ENCODE peak calls at places on chromosomes 2 and 18, in ten cellular contexts. N is GM23338, P is left ventricle myocardium inferior, J is transverse colon, T is neural progenitor cell, W is HCT116, M is HepG2, Q is cardiac muscle cell, S is tibial artery, H is lower lobe of right lung. K is an unnamed sample. For H3K27me3, the result is how much of the 10 kb centered on the place peaks cover.

GRCh38 chr18:67432806-67433205 is 83.7 kb downstream of the DSEL start:
- DNase-seq in N (no peak), P (no peak), J (no peak), T (no peak), W (no peak), M (no peak), Q (no peak), S (no peak), H (no peak), K (no peak)

GRCh38 chr18:60686142-60686541 is 313.6 kb upstream of the MC4R start:
- DNase-seq in N (no peak), P (no peak), J (no peak), T (no peak), W (no peak), M (no peak), Q (no peak), S (no peak), H (no peak), K (no peak)

GRCh38 chr2:134621939-134622705 is 96.7 kb downstream of the TMEM163 start:
- DNase-seq in N (no peak), P (no peak), J (no peak), T (no peak), W (no peak), M (no peak), Q (peak), S (no peak), H (no peak), K (no peak)

GRCh38 chr2:236661762-236662110 is 92.1 kb downstream of the ACKR3 start:
- DNase-seq in N (no peak), P (no peak), J (no peak), T (no peak), W (no peak), M (no peak), Q (peak), S (no peak), H (no peak), K (no peak)

GRCh38 chr18:61898576-61899205 is 5.9 kb upstream of the RNF152 start:
- DNase-seq in N (no peak), P (no peak), J (peak), T (no peak), W (no peak), M (peak), Q (no peak), S (no peak), H (no peak), K (no peak)

GRCh38 chr18:48678237-48679115 is 139.6 kb downstream of the CTIF start:
- DNase-seq in N (no peak), P (no peak), J (no peak), T (no peak), W (no peak), M (no peak), Q (no peak), S (peak), H (no peak), K (no peak)

GRCh38 chr2:186697536-186697935 is 3.7 kb downstream of the FAM171B start:
- DNase-seq in N (no peak), P (no peak), J (no peak), T (no peak), W (no peak), M (no peak), Q (no peak), S (no peak), H (no peak), K (no peak)

GRCh38 chr2:64404743-64405142 is 49.2 kb upstream of the LGALSL start:
- DNase-seq in N (peak), P (peak), J (peak), T (peak), W (no peak), M (peak), Q (peak), S (peak), H (peak), K (no peak)

GRCh38 chr2:239719791-239720410 is 305.2 kb downstream of the NDUFA10 start:
- DNase-seq in N (no peak), P (no peak), J (no peak), T (no peak), W (no peak), M (no peak), Q (no peak), S (peak), H (no peak), K (no peak)

GRCh38 chr2:222042666-222043065 is 256.1 kb downstream of the PAX3 start:
- DNase-seq in N (no peak), P (no peak), J (no peak), T (no peak), W (no peak), M (no peak), Q (no peak), S (no peak), H (no peak), K (no peak)

GRCh38 chr2:127671557-127672302 is 3.6 kb downstream of the LIMS2 start:
- DNase-seq in N (no peak), P (no peak), J (no peak), T (no peak), W (no peak), M (no peak), Q (no peak), S (no peak), H (peak), K (no peak)

GRCh38 chr2:100877555-100877954 is 57.6 kb downstream of the NPAS2 start:
- DNase-seq in N (no peak), P (no peak), J (no peak), T (no peak), W (no peak), M (no peak), Q (peak), S (no peak), H (no peak), K (no peak)

GRCh38 chr2:190896477-190896876 is 15.9 kb downstream of the GLS start:
- DNase-seq in N (no peak), P (no peak), J (no peak), T (no peak), W (no peak), M (no peak), Q (peak), S (no peak), H (no peak), K (no peak)

GRCh38 chr2:226800941-226801784 is 1.5 kb upstream of the IRS1 start:
- DNase-seq in N (peak), P (peak), J (peak), T (peak), W (no peak), M (peak), Q (peak), S (peak), H (peak), K (no peak)
- H3K4me3 ChIP-seq in N (peak), P (peak), J (peak), T (peak), W (no peak), M (peak), Q (peak), S (peak), H (peak), K (peak)

GRCh38 chr2:215794829-215795546 is 218.4 kb downstream of the MREG start:
- DNase-seq in N (peak), P (no peak), J (no peak), T (peak), W (no peak), M (peak), Q (peak), S (no peak), H (no peak), K (no peak)
- TF ChIP-seq CTCF in N (peak), P (no peak), J (no peak), T (peak), W (no peak), M (peak), Q (peak), S (no peak), H (no peak), K (peak)

GRCh38 chr18:41922171-41922570 is 32.9 kb upstream of the PIK3C3 start:
- DNase-seq in N (no peak), P (no peak), J (no peak), T (peak), W (no peak), M (no peak), Q (no peak), S (no peak), H (no peak), K (no peak)

DNA sequence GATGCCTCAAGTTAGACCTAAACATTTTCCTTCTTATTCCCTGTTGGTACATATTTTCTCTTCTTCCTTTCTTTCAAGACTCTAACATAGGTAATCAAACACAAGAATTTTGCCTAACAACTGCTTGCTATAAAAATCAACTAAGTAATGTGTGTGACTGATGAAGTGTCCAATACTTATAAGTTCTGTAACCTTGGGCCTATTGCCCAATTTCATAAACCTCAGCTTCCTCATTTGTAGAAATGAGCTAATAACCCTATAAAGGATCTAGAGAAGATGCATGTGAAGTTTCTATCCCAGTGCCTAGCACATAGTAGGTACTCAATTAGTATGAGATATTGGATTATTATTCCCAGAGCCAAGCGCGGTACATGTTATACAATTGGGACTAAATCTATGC is 31.5 kb upstream of the PIK3C3 start:
- DNase-seq in N (no peak), P (no peak), J (no peak), T (no peak), W (no peak), M (no peak), Q (no peak), S (no peak), H (no peak), K (no peak)
- H3K27me3 ChIP-seq in N (under half), P (under half), J (under half), T (under half), W (under half), M (under half), Q (under half), S (under half), H (under half), K (under half)

DNA sequence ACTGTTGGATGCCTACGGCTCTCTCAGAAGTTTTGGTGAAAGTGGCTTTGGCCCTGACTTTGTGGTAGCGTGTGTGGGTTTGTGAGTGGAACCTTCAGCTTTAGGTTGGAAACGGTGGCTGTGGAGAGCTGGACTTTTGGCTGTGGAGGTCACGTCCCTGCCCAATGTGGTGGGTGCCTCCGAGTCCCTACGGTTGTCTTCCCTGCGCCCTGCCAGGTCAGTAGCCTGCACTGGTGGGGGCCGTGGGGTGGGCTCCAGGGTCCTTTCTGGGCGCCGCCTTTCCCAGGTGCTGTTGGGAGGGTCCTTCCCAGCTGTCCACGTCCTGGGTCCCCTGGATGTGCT is 11.1 kb downstream of the COLEC11 start:
- DNase-seq in N (no peak), P (no peak), J (no peak), T (no peak), W (no peak), M (no peak), Q (no peak), S (no peak), H (no peak), K (no peak)
- H3K4me3 ChIP-seq in N (no peak), P (no peak), J (no peak), T (no peak), W (no peak), M (peak), Q (no peak), S (no peak), H (no peak), K (no peak)

DNA sequence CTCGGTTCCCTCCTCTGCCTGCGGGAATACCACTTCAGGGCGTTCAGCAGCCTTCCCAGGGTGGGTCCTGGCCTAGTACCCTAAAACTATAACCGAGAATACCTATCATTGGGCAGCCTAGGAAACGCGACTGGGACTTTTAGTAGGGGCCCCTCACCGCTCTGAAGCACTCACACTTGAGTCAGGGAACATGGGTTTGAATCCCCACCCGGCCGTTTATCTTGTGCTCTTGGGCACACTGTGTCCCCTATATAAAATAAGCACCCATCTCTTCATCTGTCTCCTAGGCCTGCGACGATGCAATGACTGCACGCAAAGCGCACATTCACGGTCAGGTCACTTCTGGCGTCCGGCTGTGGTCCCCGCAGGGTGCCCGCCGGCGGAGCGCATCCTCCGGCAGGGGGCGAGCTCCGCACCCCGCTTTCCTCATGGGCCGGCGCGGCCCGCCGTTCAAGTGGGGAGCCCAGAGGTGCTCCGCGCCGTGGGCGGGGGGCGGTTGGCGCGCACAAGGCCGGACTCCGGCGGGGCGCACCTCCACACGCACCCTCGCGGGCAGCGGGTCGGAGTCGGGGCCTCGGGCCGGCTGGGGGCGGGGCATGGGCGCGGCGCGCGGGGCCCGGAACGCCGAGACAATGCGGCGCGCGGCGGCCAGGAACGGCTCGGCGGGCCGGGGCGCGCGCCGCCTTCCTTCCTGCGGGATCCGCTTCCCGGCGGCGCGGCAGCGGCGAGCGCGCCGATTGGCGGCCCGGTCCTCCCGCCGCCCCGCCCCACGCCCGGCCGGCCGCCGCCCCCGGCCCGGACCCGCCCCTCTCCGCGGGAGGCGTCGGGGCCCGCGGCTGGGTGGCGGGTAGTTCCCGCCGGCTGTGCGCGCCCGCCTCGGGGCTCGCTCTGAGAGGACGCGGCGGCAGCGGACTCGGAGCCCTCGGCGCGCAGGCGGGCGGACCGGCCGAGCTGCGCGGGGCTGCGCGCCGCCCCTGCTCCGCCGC is at the start of gene ASAP2:
- DNase-seq in N (peak), P (peak), J (peak), T (peak), W (no peak), M (peak), Q (peak), S (peak), H (peak), K (no peak)
- TF ChIP-seq CTCF in N (peak), P (peak), J (peak), T (peak), W (peak), M (peak), Q (peak), S (peak), H (peak), K (peak)

K was measured in kidney epithelial cell.